ENCODE peak calls at places on chromosomes 3 and 15, in ten cellular contexts. W, A, U, H, O, D, P, B, N and R are unnamed samples.

GRCh38 chr3:71101014-71101413 is 482.5 kb downstream of the FOXP1 start:
- DNase-seq in W (no peak), A (no peak), U (no peak), H (no peak), O (no peak), D (no peak), P (no peak), B (no peak), N (peak), R (no peak)

GRCh38 chr15:77517579-77517978 is 96.9 kb downstream of the HMG20A start:
- DNase-seq in W (no peak), A (no peak), U (no peak), H (no peak), O (no peak), D (no peak), P (no peak), B (no peak), N (no peak), R (no peak)

GRCh38 chr3:132311860-132312259 is 5.3 kb upstream of the ACP3 start:
- DNase-seq in W (no peak), A (no peak), U (peak), H (no peak), O (no peak), D (no peak), P (no peak), B (no peak), N (peak), R (no peak)

GRCh38 chr15:59366368-59367021 is 6.2 kb downstream of the MYO1E start:
- DNase-seq in W (no peak), A (no peak), U (peak), H (no peak), O (no peak), D (no peak), P (no peak), B (no peak), N (peak), R (no peak)

GRCh38 chr15:62847900-62848489 is 194.6 kb upstream of the TPM1 start:
- DNase-seq in W (peak), A (no peak), U (peak), H (no peak), O (peak), D (peak), P (no peak), B (peak), N (peak), R (peak)

GRCh38 chr15:59224474-59224873 is 17.8 kb downstream of the LDHAL6B start:
- DNase-seq in W (no peak), A (no peak), U (peak), H (no peak), O (peak), D (no peak), P (no peak), B (no peak), N (no peak), R (no peak)

GRCh38 chr3:104102386-104102785 is 1264.3 kb upstream of the ALCAM start:
- DNase-seq in W (no peak), A (no peak), U (peak), H (peak), O (peak), D (no peak), P (peak), B (peak), N (peak), R (peak)

GRCh38 chr3:190036631-190037030 is 84.1 kb downstream of the P3H2 start:
- DNase-seq in W (no peak), A (no peak), U (peak), H (no peak), O (no peak), D (no peak), P (no peak), B (no peak), N (peak), R (no peak)

GRCh38 chr15:77647961-77648360 is 15.2 kb upstream of the LINGO1 start:
- DNase-seq in W (no peak), A (no peak), U (no peak), H (no peak), O (no peak), D (no peak), P (no peak), B (no peak), N (no peak), R (no peak)